ENCODE peak calls at places on chromosome 4, in seven cellular contexts. E, D, W, C, J, U and Z are unnamed samples.

GRCh38 chr4:188714907-188715306 is 575.7 kb downstream of the TRIML1 start:
- DNase-seq in E (no peak), D (no peak), W (no peak), C (no peak), J (no peak), U (no peak), Z (peak; percentile 11)

GRCh38 chr4:80448056-80448455 is 112.5 kb downstream of the CFAP299 start:
- DNase-seq in E (no peak), D (no peak), W (no peak), C (no peak), J (no peak), U (no peak), Z (no peak)

GRCh38 chr4:165464813-165465381 is 86.1 kb downstream of the CPE start:
- DNase-seq in E (no peak), D (no peak), W (no peak), C (no peak), J (no peak), U (peak; percentile 52), Z (peak; percentile 37)

GRCh38 chr4:184801781-184802180 is 24.0 kb downstream of the ACSL1 start:
- DNase-seq in E (no peak), D (no peak), W (no peak), C (no peak), J (no peak), U (no peak), Z (no peak)

GRCh38 chr4:7582313-7583096 is 147.8 kb upstream of the PSAPL1 start:
- DNase-seq in E (no peak), D (no peak), W (no peak), C (no peak), J (no peak), U (no peak), Z (no peak)

GRCh38 chr4:8538076-8538702 is 42.0 kb upstream of the GPR78 start:
- DNase-seq in E (no peak), D (no peak), W (no peak), C (no peak), J (no peak), U (no peak), Z (no peak)

GRCh38 chr4:112119358-112119783 is 25.9 kb upstream of the FAM241A start:
- DNase-seq in E (no peak), D (no peak), W (no peak), C (no peak), J (no peak), U (no peak), Z (no peak)

GRCh38 chr4:68249434-68249833 is 3.9 kb upstream of the TMPRSS11B start:
- DNase-seq in E (no peak), D (no peak), W (no peak), C (no peak), J (no peak), U (no peak), Z (no peak)

GRCh38 chr4:3701271-3702083 is 64.7 kb upstream of the ADRA2C start:
- DNase-seq in E (no peak), D (no peak), W (peak; percentile 36), C (peak; percentile 39), J (no peak), U (no peak), Z (no peak)

GRCh38 chr4:65921180-65921579 is 250.9 kb upstream of the EPHA5 start:
- DNase-seq in E (no peak), D (no peak), W (no peak), C (no peak), J (no peak), U (no peak), Z (no peak)

GRCh38 chr4:38930199-38930598 is 62.6 kb downstream of the FAM114A1 start:
- DNase-seq in E (no peak), D (no peak), W (no peak), C (no peak), J (no peak), U (no peak), Z (no peak)

GRCh38 chr4:80732010-80732409 is 298.5 kb upstream of the BMP3 start:
- DNase-seq in E (no peak), D (no peak), W (no peak), C (no peak), J (no peak), U (no peak), Z (peak; percentile 9)

DNA sequence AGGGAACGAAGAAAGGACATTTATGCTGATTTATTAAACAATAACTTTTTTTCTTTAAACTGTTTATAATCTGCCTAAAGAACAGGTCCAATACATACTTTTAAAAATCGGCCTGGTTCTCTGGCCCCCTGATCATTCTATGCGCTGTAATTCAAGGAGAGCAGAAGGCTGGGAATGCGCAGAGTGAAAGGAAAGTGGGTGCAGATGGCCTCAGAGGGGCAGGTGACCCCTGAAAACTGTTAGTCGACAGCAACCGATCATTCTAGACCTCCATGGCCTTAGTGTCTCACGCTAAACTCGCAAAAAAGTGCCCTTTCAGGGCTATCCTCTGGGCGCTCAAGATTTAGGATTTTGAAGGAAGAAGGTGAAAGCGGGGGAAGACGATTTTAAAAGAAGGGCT is 2.2 kb downstream of the PDE5A start:
- DNase-seq in E (no peak), D (no peak), W (no peak), C (no peak), J (no peak), U (no peak), Z (no peak)
- H3K4me3 ChIP-seq in E (peak overlapping the region; percentile 77), D (peak overlapping the region; percentile 84), W (peak overlapping the region; percentile 61), C (peak overlapping the region; percentile 77), J (peak overlapping the region; percentile 56), U (no peak overlapping the region), Z (peak overlapping the region; percentile 85)

DNA sequence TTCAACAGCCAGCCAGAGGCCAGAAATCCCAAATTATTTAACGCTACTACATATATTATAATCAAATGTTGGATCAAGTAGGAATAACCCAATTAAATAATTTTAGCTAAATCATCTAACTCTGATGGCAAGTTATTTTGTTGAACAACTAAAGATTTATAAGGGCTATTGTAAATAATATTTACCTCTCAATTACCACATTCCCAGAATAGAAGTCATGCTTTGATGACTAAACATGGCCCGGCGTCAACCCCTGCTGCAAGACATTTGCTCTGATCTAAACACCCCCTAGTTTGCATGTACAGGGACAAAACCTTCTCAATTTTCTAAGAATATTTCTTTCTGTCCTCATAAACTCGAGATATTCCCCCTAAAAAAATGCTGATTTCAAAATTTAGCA is 14.2 kb downstream of the VEGFC start:
- DNase-seq in E (no peak), D (no peak), W (no peak), C (no peak), J (no peak), U (no peak), Z (no peak)
- H3K4me3 ChIP-seq in E (no peak overlapping the region), D (no peak overlapping the region), W (no peak overlapping the region), C (no peak overlapping the region), J (no peak overlapping the region), U (no peak overlapping the region), Z (no peak overlapping the region)

GRCh38 chr4:78585633-78586032 is 34.1 kb downstream of the ANXA3 start:
- DNase-seq in E (no peak), D (no peak), W (no peak), C (no peak), J (no peak), U (no peak), Z (no peak)
- H3K4me3 ChIP-seq in E (no peak overlapping the region), D (no peak overlapping the region), W (no peak overlapping the region), C (no peak overlapping the region), J (no peak overlapping the region), U (no peak overlapping the region), Z (no peak overlapping the region)

DNA sequence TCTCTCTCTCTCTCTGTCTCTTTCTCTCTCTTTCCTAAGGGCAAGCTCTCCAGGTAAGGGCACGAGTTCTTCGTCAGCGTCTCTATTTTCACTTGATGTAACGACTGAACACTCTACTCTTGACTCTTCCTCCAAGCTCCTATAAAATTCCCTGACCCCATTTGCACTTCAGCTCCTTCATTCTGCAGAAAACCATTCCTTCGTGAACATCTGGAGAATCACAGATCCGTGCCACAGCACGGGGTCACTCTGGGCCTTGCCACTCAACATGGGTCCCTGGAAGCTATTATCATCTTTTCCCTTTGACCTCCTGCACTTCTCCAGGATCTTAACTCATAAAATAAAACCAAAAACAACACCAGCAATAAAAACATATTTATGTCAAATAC is 112.0 kb upstream of the LNX1 start:
- DNase-seq in E (no peak), D (no peak), W (no peak), C (no peak), J (no peak), U (no peak), Z (no peak)
- H3K4me3 ChIP-seq in E (no peak overlapping the region), D (no peak overlapping the region), W (peak overlapping the region; percentile 22), C (peak overlapping the region; percentile 36), J (no peak overlapping the region), U (no peak overlapping the region), Z (no peak overlapping the region)